ENCODE peak calls at places on chromosomes 2 and 18, in six cellular contexts. O is right cardiac atrium, J is prostate gland, S is osteocyte, U is mesendoderm, N is Daoy. V is an unnamed sample.

GRCh38 chr2:120465989-120466703 is 120.2 kb downstream of the INHBB start:
- DNase-seq in U (peak), N (no peak), O (no peak), J (no peak), S (no peak), V (peak)

GRCh38 chr2:172230783-172231446 is 128.2 kb upstream of the DLX2 start:
- DNase-seq in O (no peak), N (no peak), U (no peak), J (peak), S (no peak), V (no peak)

GRCh38 chr2:184534986-184535385 is 63.3 kb upstream of the ZNF804A start:
- DNase-seq in J (no peak), S (no peak), N (no peak), O (no peak), U (no peak), V (peak)

GRCh38 chr2:209593930-209594329 is 170.1 kb downstream of the MAP2 start:
- DNase-seq in N (no peak), O (no peak), J (no peak), U (no peak), S (no peak), V (no peak)

GRCh38 chr2:232324778-232325177 is 53.8 kb upstream of the ALPP start:
- DNase-seq in N (no peak), J (no peak), S (no peak), O (no peak), U (no peak), V (no peak)

GRCh38 chr2:20350105-20350712 is 435 bp downstream of the PUM2 start:
- DNase-seq in S (peak), U (peak), N (peak), J (peak), O (peak), V (peak)

GRCh38 chr2:48250943-48251342 is 279.0 kb upstream of the STON1 start:
- DNase-seq in S (no peak), N (no peak), U (no peak), J (no peak), O (no peak), V (no peak)

GRCh38 chr2:111227716-111228141 is 107.0 kb downstream of the BCL2L11 start:
- DNase-seq in U (peak), O (no peak), S (peak), J (no peak), N (peak), V (peak)

GRCh38 chr2:52210161-52210560 is 1178.2 kb upstream of the NRXN1 start:
- DNase-seq in O (no peak), S (no peak), N (no peak), U (no peak), J (no peak), V (no peak)

GRCh38 chr18:76426738-76427305 is 68.2 kb downstream of the ZNF516 start:
- DNase-seq in S (peak), U (peak), J (peak), N (no peak), O (no peak), V (peak)